ENCODE peak calls at places on chromosomes 5 and 9, in four cellular contexts. I, O, P and K are unnamed samples. For H3K4me1, the result is how much of the 10 kb centered on the place peaks cover.

GRCh38 chr5:18761801-18762200 is 1127.5 kb downstream of the TAF11L14 start:
- DNase-seq in P (no peak), O (no peak), I (no peak), K (no peak)

GRCh38 chr5:61120534-61120933 is 41.7 kb downstream of the SMIM15 start:
- DNase-seq in I (no peak), O (no peak), P (no peak), K (no peak)

GRCh38 chr9:130680836-130681768 is 12.5 kb upstream of the EXOSC2 start:
- DNase-seq in I (peak), P (peak), O (peak), K (peak)

GRCh38 chr5:170501931-170502330 is 1.9 kb upstream of the KCNIP1 start:
- DNase-seq in I (no peak), O (no peak), P (no peak), K (no peak)

GRCh38 chr5:157273131-157273556 is 7.2 kb downstream of the CYFIP2 start:
- DNase-seq in O (peak), I (no peak), P (no peak), K (no peak)

GRCh38 chr9:38432922-38433510 is 8.8 kb upstream of the IGFBPL1 start:
- DNase-seq in O (peak), P (no peak), I (peak), K (peak)

GRCh38 chr5:135462304-135462703 is 10.2 kb upstream of the TIFAB start:
- DNase-seq in P (no peak), I (peak), O (peak), K (peak)

GRCh38 chr5:84303315-84303714 is 81.4 kb downstream of the EDIL3 start:
- DNase-seq in P (no peak), O (no peak), I (no peak), K (no peak)

GRCh38 chr5:68392608-68393007 is 177.1 kb downstream of the PIK3R1 start:
- DNase-seq in O (no peak), I (no peak), P (no peak), K (no peak)

GRCh38 chr9:100277166-100277979 is 75.4 kb downstream of the TEX10 start:
- DNase-seq in I (no peak), P (no peak), O (peak), K (peak)

GRCh38 chr5:57494104-57495098 is 11.8 kb upstream of the ACTBL2 start:
- DNase-seq in O (peak), I (peak), P (peak), K (peak)

GRCh38 chr5:75620184-75620959 is 9.1 kb downstream of the ANKDD1B start:
- DNase-seq in P (no peak), I (no peak), O (peak), K (no peak)

GRCh38 chr9:76798527-76798926 is 34.3 kb downstream of the PCA3 start:
- DNase-seq in O (no peak), I (no peak), P (no peak), K (no peak)

GRCh38 chr9:81032030-81032572 is 657.2 kb downstream of the TLE1 start:
- DNase-seq in O (no peak), I (no peak), P (no peak), K (no peak)

GRCh38 chr5:68344447-68345111 is 129.0 kb downstream of the PIK3R1 start:
- DNase-seq in P (no peak), O (peak), I (no peak), K (peak)

GRCh38 chr5:142726188-142726731 is 40.4 kb upstream of the FGF1 start:
- DNase-seq in P (no peak), I (no peak), O (no peak), K (peak)

GRCh38 chr9:91844170-91844569 is 105.9 kb downstream of the ROR2 start:
- DNase-seq in O (no peak), I (no peak), P (peak), K (no peak)
- H3K4me1 ChIP-seq in O (under half), I (under half), P (under half), K (under half)

DNA sequence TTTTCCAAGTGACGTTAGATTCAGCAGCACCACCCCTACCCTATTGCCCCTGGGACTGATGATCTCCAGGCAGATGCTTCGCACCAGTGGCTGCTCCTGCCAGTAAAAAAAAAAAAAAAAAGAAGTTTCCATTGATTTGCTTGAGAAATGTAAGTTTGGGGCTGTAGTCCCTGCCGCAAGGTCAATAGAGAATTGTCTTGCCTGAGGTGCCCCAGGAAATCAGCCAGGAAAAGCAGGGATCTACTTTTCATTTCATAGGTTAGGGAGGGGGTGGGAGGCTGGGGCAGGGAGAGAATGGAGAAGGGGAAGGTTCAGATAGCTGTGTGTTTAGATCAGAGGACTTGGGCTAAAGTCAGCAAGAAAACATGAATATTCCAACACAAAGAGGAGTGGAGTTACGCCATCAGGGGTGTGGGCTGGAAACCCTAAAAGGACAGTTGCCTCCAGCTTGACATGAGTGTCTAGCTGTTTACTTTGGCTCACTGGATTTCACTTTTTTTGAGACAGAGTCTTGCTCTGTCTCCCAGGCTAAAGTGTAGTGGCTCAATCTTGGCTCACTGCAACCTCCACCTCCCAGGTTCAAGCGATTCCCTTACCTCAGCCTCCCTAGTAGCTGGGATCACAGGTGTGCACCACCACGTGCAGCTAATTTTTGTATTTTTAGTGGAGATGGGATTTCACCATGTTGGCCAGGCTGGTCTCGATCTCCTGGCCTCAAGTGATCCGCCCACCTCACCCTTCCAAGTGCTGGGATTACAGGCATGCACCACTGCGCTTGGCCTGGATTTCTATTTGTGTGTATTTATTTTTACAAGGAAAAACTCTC is 84.1 kb upstream of the IL6ST start:
- DNase-seq in I (no peak), P (no peak), O (no peak), K (no peak)
- H3K4me1 ChIP-seq in I (under half), P (under half), O (under half), K (under half)

GRCh38 chr9:134391319-134392231 is 65.3 kb downstream of the RXRA start:
- DNase-seq in O (no peak), P (no peak), I (no peak), K (no peak)
- H3K4me1 ChIP-seq in O (half or more), P (half or more), I (under half), K (under half)

GRCh38 chr9:120692901-120693573 is 21.2 kb downstream of the MEGF9 start:
- DNase-seq in P (no peak), I (no peak), O (no peak), K (no peak)
- H3K4me1 ChIP-seq in P (under half), I (under half), O (under half), K (under half)